ENCODE peak calls at places on chromosomes 2 and 18, in four cellular contexts. R, J, G and H are unnamed samples.

GRCh38 chr2:128026422-128027277 is 1.2 kb downstream of the SAP130 start:
- DNase-seq in R (no peak), J (no peak), G (no peak), H (no peak)

GRCh38 chr2:25650249-25650648 is 23.1 kb downstream of the DTNB start:
- DNase-seq in R (no peak), J (no peak), G (no peak), H (no peak)

GRCh38 chr2:38653715-38654494 is 12.0 kb upstream of the GALM start:
- DNase-seq in R (peak), J (no peak), G (peak), H (no peak)

GRCh38 chr2:238523158-238524110 is 96.7 kb downstream of the ASB1 start:
- DNase-seq in R (no peak), J (peak), G (peak), H (no peak)

GRCh38 chr2:13413989-13414388 is 697.3 kb downstream of the TRIB2 start:
- DNase-seq in R (no peak), J (no peak), G (no peak), H (no peak)

GRCh38 chr2:4992226-4992625 is 700.0 kb upstream of the SOX11 start:
- DNase-seq in R (no peak), J (peak), G (no peak), H (no peak)

GRCh38 chr2:38742797-38743559 is 8.2 kb downstream of the SRSF7 start:
- DNase-seq in R (no peak), J (no peak), G (no peak), H (no peak)

GRCh38 chr18:63216911-63217311 is 102.7 kb downstream of the BCL2 start:
- DNase-seq in R (no peak), J (no peak), G (no peak), H (no peak)

GRCh38 chr2:177264539-177265385 is at the start of gene NFE2L2:
- DNase-seq in R (peak), J (peak), G (peak), H (peak)

GRCh38 chr2:99636432-99637034 is 146.7 kb upstream of the REV1 start:
- DNase-seq in R (no peak), J (peak), G (no peak), H (no peak)

DNA sequence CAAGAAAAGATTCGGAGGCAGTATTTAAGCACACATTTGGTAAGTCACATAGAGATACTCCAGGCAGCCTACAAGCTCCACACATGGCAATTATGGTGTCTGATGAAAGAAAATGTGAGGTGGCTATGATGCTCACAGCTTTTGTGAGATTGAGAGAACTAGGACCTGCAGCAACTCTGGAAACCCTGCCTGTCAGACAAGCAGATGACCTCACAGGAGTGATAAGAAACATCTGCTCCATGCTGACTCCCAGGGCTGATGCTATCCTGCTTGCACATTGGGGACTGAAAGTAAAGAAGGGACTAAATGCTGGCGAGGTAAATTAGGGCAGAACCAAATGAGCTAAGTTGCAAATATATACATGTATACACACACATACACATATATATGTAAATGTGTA is 174.5 kb downstream of the MC4R start:
- DNase-seq in R (no peak), J (peak), G (no peak), H (no peak)
- TF ChIP-seq PBX3 in R (no peak), J (peak), G (no peak), H (no peak)

GRCh38 chr2:20955277-20956026 is 88.4 kb downstream of the APOB start:
- DNase-seq in R (no peak), J (no peak), G (peak), H (no peak)
- TF ChIP-seq PBX3 in R (no peak), J (no peak), G (no peak), H (no peak)

DNA sequence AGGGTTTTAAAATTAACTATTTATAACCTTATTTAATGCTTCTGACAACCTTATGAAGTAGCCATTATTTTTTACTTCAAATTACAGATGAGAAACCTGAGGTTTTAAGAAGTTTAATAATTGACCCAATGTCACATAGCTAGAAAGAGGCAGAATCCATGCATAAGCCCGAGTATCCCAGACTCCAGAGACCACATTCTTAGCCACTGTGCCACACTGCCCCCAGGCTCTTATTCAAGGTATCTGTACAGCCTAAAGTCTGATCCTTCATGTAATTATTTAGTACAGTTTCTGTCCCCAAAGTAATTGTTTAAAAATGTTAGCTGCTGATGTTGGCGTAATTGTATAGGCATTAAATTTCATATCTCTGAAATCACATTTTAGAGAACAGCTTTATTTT is 124.7 kb upstream of the LRRTM1 start:
- DNase-seq in R (no peak), J (no peak), G (no peak), H (no peak)
- TF ChIP-seq PBX3 in R (no peak), J (no peak), G (no peak), H (no peak)

GRCh38 chr18:36503477-36503876 is 206.0 kb downstream of the FHOD3 start:
- DNase-seq in R (no peak), J (no peak), G (no peak), H (no peak)
- TF ChIP-seq PBX3 in R (no peak), J (no peak), G (no peak), H (no peak)

GRCh38 chr2:42810126-42810970 is 18.0 kb upstream of the HAAO start:
- DNase-seq in R (peak), J (peak), G (peak), H (peak)
- TF ChIP-seq PBX3 in R (no peak), J (no peak), G (peak), H (no peak)

GRCh38 chr2:192195548-192196418 is 1.1 kb upstream of the TMEFF2 start:
- DNase-seq in R (no peak), J (no peak), G (no peak), H (peak)
- TF ChIP-seq PBX3 in R (no peak), J (no peak), G (no peak), H (no peak)